ENCODE peak calls at places on chromosomes 7 and 10, in ten cellular contexts. I, L, Z, H, P, V, U, E, O and K are unnamed samples.

GRCh38 chr10:73785721-73786511 is 510 bp downstream of the ZSWIM8 start:
- DNase-seq in I (peak), L (peak), Z (peak), H (peak), P (peak), V (peak), U (peak), E (no peak), O (peak), K (no peak)

GRCh38 chr10:72059843-72060822 is 28.2 kb downstream of the SPOCK2 start:
- DNase-seq in I (no peak), L (no peak), Z (no peak), H (no peak), P (no peak), V (peak), U (no peak), E (no peak), O (no peak), K (no peak)

GRCh38 chr7:11592699-11593098 is 239.3 kb downstream of the THSD7A start:
- DNase-seq in I (peak), L (peak), Z (no peak), H (peak), P (no peak), V (no peak), U (no peak), E (no peak), O (no peak), K (no peak)

GRCh38 chr10:121832647-121833046 is 95.2 kb downstream of the ATE1 start:
- DNase-seq in I (no peak), L (no peak), Z (no peak), H (no peak), P (no peak), V (no peak), U (no peak), E (no peak), O (no peak), K (no peak)

GRCh38 chr10:23643396-23643795 is 204.5 kb downstream of the OTUD1 start:
- DNase-seq in I (no peak), L (no peak), Z (no peak), H (peak), P (peak), V (no peak), U (no peak), E (no peak), O (no peak), K (peak)

GRCh38 chr7:154947604-154948003 is 55.3 kb downstream of the PAXIP1 start:
- DNase-seq in I (no peak), L (no peak), Z (no peak), H (no peak), P (no peak), V (no peak), U (no peak), E (no peak), O (no peak), K (no peak)

GRCh38 chr7:77426052-77426404 is 9.9 kb upstream of the GSAP start:
- DNase-seq in I (peak), L (no peak), Z (no peak), H (no peak), P (no peak), V (peak), U (no peak), E (no peak), O (no peak), K (no peak)

GRCh38 chr10:36538945-36539586 is 586.3 kb upstream of the ANKRD30A start:
- DNase-seq in I (peak), L (peak), Z (no peak), H (peak), P (peak), V (no peak), U (no peak), E (peak), O (no peak), K (no peak)

GRCh38 chr7:105691029-105691691 is 109.9 kb upstream of the EFCAB10 start:
- DNase-seq in I (peak), L (no peak), Z (no peak), H (no peak), P (peak), V (peak), U (no peak), E (peak), O (no peak), K (peak)

GRCh38 chr7:15848362-15848761 is 161.9 kb upstream of the MEOX2 start:
- DNase-seq in I (no peak), L (no peak), Z (no peak), H (no peak), P (no peak), V (no peak), U (no peak), E (no peak), O (no peak), K (no peak)

GRCh38 chr7:63900394-63901203 is 98.0 kb upstream of the ZNF722 start:
- DNase-seq in I (no peak), L (peak), Z (peak), H (no peak), P (peak), V (no peak), U (peak), E (peak), O (peak), K (no peak)

GRCh38 chr7:69244691-69245090 is 353.6 kb upstream of the AUTS2 start:
- DNase-seq in I (no peak), L (no peak), Z (no peak), H (no peak), P (no peak), V (no peak), U (no peak), E (no peak), O (no peak), K (no peak)

GRCh38 chr7:2157473-2158279 is 75.1 kb downstream of the MAD1L1 start:
- DNase-seq in I (peak), L (peak), Z (peak), H (peak), P (peak), V (no peak), U (peak), E (peak), O (no peak), K (peak)

GRCh38 chr10:97508342-97508741 is 9.6 kb downstream of the UBTD1 start:
- DNase-seq in I (peak), L (peak), Z (no peak), H (no peak), P (peak), V (no peak), U (no peak), E (no peak), O (no peak), K (no peak)

GRCh38 chr7:97731736-97732370 is at the start of gene TAC1:
- DNase-seq in I (no peak), L (peak), Z (no peak), H (no peak), P (peak), V (no peak), U (no peak), E (no peak), O (no peak), K (no peak)

GRCh38 chr10:92729886-92730285 is 40.1 kb downstream of the HHEX start:
- DNase-seq in I (no peak), L (no peak), Z (no peak), H (no peak), P (no peak), V (peak), U (no peak), E (no peak), O (no peak), K (no peak)

GRCh38 chr7:98294798-98295382 is 13.4 kb downstream of the BRI3 start:
- DNase-seq in I (peak), L (peak), Z (peak), H (peak), P (peak), V (peak), U (peak), E (no peak), O (peak), K (no peak)

GRCh38 chr10:119090026-119090808 is 9.6 kb upstream of the EIF3A start:
- DNase-seq in I (no peak), L (no peak), Z (no peak), H (no peak), P (no peak), V (no peak), U (peak), E (no peak), O (no peak), K (no peak)

GRCh38 chr7:96629884-96630283 is 79.8 kb downstream of the SEM1 start:
- DNase-seq in I (no peak), L (no peak), Z (no peak), H (no peak), P (no peak), V (no peak), U (no peak), E (no peak), O (no peak), K (no peak)

GRCh38 chr10:14603539-14604102 is 171.1 kb downstream of the FAM107B start:
- DNase-seq in I (no peak), L (no peak), Z (peak), H (no peak), P (peak), V (no peak), U (peak), E (no peak), O (no peak), K (no peak)

GRCh38 chr7:157977717-157978470 is 609.7 kb downstream of the PTPRN2 start:
- DNase-seq in I (no peak), L (no peak), Z (peak), H (no peak), P (no peak), V (no peak), U (no peak), E (no peak), O (no peak), K (no peak)

GRCh38 chr10:11612004-11613001 is 853 bp upstream of the USP6NL start:
- DNase-seq in I (no peak), L (peak), Z (no peak), H (peak), P (peak), V (no peak), U (peak), E (no peak), O (no peak), K (no peak)

GRCh38 chr7:21949522-21949921 is 3.8 kb upstream of the CDCA7L start:
- DNase-seq in I (no peak), L (no peak), Z (no peak), H (no peak), P (no peak), V (no peak), U (no peak), E (no peak), O (no peak), K (no peak)

GRCh38 chr10:4939224-4940072 is 23.8 kb upstream of the AKR1C1 start:
- DNase-seq in I (no peak), L (peak), Z (no peak), H (peak), P (peak), V (no peak), U (no peak), E (no peak), O (no peak), K (no peak)

GRCh38 chr7:34128762-34129161 is 223.4 kb downstream of the BMPER start:
- DNase-seq in I (peak), L (no peak), Z (no peak), H (peak), P (peak), V (no peak), U (no peak), E (no peak), O (no peak), K (no peak)

GRCh38 chr7:29606287-29606721 is 42.7 kb downstream of the PRR15 start:
- DNase-seq in I (peak), L (peak), Z (no peak), H (peak), P (peak), V (no peak), U (peak), E (peak), O (peak), K (no peak)

GRCh38 chr10:7652121-7652520 is 14.6 kb downstream of the ITIH5 start:
- DNase-seq in I (no peak), L (no peak), Z (no peak), H (no peak), P (no peak), V (no peak), U (no peak), E (no peak), O (no peak), K (no peak)

GRCh38 chr10:31961264-31961663 is 32.6 kb upstream of the ARHGAP12 start:
- DNase-seq in I (no peak), L (peak), Z (no peak), H (peak), P (no peak), V (no peak), U (peak), E (no peak), O (no peak), K (no peak)

GRCh38 chr7:25029075-25029474 is 49.1 kb upstream of the OSBPL3 start:
- DNase-seq in I (no peak), L (no peak), Z (no peak), H (no peak), P (no peak), V (no peak), U (no peak), E (no peak), O (no peak), K (no peak)

GRCh38 chr7:132073920-132074589 is 502.2 kb downstream of the PLXNA4 start:
- DNase-seq in I (no peak), L (no peak), Z (no peak), H (no peak), P (no peak), V (no peak), U (no peak), E (no peak), O (no peak), K (no peak)

GRCh38 chr7:122989577-122989976 is 5.9 kb downstream of the TAS2R16 start:
- DNase-seq in I (no peak), L (no peak), Z (no peak), H (no peak), P (no peak), V (no peak), U (no peak), E (no peak), O (no peak), K (no peak)

GRCh38 chr10:17145239-17145638 is 15.6 kb upstream of the CUBN start:
- DNase-seq in I (no peak), L (no peak), Z (no peak), H (no peak), P (no peak), V (no peak), U (no peak), E (no peak), O (no peak), K (no peak)

GRCh38 chr7:54581511-54581910 is 39.3 kb downstream of the VSTM2A start:
- DNase-seq in I (no peak), L (peak), Z (no peak), H (peak), P (peak), V (no peak), U (no peak), E (no peak), O (no peak), K (no peak)

GRCh38 chr7:148327379-148327778 is 263.2 kb upstream of the C7orf33 start:
- DNase-seq in I (peak), L (peak), Z (no peak), H (peak), P (peak), V (no peak), U (no peak), E (no peak), O (peak), K (no peak)

GRCh38 chr7:76244781-76245391 is 43.2 kb downstream of the SRRM3 start:
- DNase-seq in I (no peak), L (no peak), Z (no peak), H (no peak), P (no peak), V (no peak), U (no peak), E (no peak), O (no peak), K (no peak)

GRCh38 chr7:155377837-155378579 is 79.9 kb upstream of the EN2 start:
- DNase-seq in I (peak), L (peak), Z (no peak), H (peak), P (peak), V (no peak), U (no peak), E (no peak), O (peak), K (no peak)

GRCh38 chr10:70055550-70055949 is 2.9 kb downstream of the MACROH2A2 start:
- DNase-seq in I (peak), L (peak), Z (no peak), H (no peak), P (peak), V (no peak), U (no peak), E (no peak), O (no peak), K (no peak)

GRCh38 chr7:138500892-138501291 is 40.8 kb downstream of the TRIM24 start:
- DNase-seq in I (no peak), L (peak), Z (no peak), H (no peak), P (no peak), V (no peak), U (no peak), E (no peak), O (no peak), K (no peak)

GRCh38 chr10:58952162-58952561 is 224.3 kb upstream of the PHYHIPL start:
- DNase-seq in I (no peak), L (no peak), Z (no peak), H (no peak), P (peak), V (no peak), U (no peak), E (peak), O (no peak), K (peak)
- TF ChIP-seq CTCF in I (no peak), L (no peak), Z (no peak), H (no peak), P (no peak), V (no peak), U (no peak), E (no peak), O (no peak), K (no peak)

DNA sequence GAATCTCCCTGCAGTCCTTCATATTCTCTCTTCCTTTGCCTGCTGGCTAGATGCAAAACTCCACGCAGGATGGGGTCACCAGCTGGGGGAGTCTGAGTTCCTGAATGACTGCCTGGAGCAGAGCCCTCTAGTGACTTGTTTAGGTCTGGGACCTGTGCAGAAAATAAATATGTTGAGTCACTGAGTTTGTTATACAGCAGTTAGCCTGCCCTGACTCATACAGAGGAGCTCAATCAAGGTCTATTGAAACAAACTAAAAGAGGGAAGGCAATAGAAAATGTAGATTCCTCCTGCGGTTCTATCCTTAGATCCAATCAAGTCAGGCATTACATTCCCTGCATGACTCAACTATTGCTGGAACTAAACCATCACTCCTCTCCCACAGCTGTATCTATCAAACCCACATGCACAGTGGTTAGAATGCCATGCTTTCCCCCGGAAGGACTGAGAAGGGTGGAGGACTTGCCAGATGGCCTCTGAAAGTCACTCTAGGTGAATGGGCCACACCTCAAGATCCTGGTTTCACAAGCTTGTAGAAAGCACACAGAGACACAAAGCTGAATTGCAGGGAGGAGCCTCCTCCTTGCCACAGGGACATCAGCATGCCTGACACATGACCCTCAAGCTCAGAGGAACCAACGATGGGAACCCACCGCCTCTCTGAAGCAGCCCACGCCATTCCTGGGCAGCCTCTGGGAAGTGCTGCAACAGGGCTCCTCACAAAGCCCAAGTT is 73.9 kb downstream of the SH3PXD2A start:
- DNase-seq in I (peak), L (peak), Z (no peak), H (peak), P (peak), V (no peak), U (peak), E (no peak), O (no peak), K (peak)
- TF ChIP-seq CTCF in I (peak), L (peak), Z (no peak), H (peak), P (peak), V (no peak), U (peak), E (no peak), O (no peak), K (peak)

DNA sequence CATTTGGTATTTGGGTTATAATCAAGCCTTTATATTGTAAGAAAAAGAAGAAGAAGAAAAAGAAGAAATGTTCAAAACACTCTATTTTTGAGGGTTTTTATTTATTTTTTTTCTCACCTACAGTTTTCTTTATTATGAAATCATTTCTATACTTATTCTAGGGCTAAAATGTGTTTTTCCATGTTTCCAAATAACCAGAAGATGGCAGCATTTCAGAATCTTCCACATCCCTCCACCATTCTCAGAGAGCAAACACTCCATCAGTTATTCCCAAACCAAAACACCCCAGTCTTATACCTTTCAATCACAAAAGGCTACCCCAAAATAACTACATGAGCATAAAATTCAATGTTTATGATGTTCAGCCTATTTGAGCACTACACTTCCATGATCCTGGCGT is 38.7 kb upstream of the PPP1R17 start:
- DNase-seq in I (peak), L (peak), Z (no peak), H (peak), P (peak), V (no peak), U (no peak), E (no peak), O (no peak), K (no peak)
- TF ChIP-seq CTCF in I (no peak), L (peak), Z (peak), H (peak), P (no peak), V (no peak), U (no peak), E (no peak), O (peak), K (no peak)

GRCh38 chr10:2143213-2143882 is 406.0 kb upstream of the ADARB2 start:
- DNase-seq in I (no peak), L (no peak), Z (no peak), H (no peak), P (no peak), V (no peak), U (no peak), E (no peak), O (no peak), K (no peak)

GRCh38 chr10:2137549-2138174 is 400.3 kb upstream of the ADARB2 start:
- DNase-seq in I (no peak), L (peak), Z (no peak), H (peak), P (no peak), V (no peak), U (no peak), E (no peak), O (peak), K (no peak)
- TF ChIP-seq CTCF in I (no peak), L (peak), Z (no peak), H (peak), P (no peak), V (peak), U (no peak), E (no peak), O (no peak), K (no peak)

DNA sequence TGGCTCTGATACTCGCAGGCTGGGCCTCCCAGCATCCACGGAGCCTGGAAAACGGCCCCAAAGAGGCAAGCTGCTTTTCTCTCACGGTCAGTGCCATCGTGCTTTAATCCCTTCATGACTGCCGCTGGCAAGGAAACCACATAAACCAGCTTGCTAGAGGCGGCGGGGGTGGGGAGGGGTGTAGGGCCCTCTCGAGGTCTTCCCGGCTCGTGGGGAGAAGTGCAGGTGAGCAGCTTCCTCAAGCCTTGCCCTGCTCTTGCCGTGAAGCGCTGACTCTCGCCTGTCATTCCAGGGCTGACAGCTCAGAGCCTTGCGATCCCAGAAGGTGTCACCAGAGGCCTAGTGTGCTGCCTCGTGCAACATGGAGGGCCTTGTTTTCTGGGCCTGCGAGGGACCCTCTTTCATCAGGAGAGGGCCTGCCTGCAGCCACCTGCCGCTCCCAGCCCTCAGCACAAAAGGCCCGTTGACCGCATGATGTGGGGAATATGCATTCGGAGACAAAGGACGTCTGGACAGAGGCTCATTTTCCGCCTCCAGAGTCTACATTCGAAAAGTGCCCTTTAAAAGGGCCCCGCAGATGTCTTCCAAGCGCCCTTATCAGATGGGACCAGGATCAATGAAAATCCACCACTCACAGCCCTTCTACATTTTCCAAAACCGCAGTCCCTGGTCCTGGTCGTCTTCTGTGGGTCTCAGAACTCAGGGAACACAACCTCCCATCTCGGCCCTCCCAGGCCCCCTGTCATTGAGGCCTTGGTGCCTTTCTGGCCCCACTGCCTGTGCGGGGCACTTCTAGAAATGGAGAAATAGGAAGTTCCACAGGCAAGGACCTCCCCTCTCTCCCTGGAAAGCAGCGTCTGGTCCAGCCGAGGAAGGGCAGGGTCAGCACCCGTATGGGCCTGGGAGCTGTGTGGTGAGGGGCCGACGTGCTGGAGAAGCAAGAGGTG is 58.7 kb downstream of the ZRANB1 start:
- DNase-seq in I (peak), L (peak), Z (peak), H (no peak), P (no peak), V (no peak), U (no peak), E (peak), O (no peak), K (no peak)
- TF ChIP-seq CTCF in I (no peak), L (peak), Z (no peak), H (no peak), P (no peak), V (no peak), U (no peak), E (no peak), O (no peak), K (peak)